ENCODE peak calls at places on chromosomes 2 and 18, in five cellular contexts. One of them, this sample, is unnamed.

GRCh38 chr2:125858366-125858765 is 797.6 kb upstream of the GYPC start:
- DNase-seq in GM12878: no peak
- DNase-seq in SK-N-SH: no peak
- DNase-seq in K562: no peak
- DNase-seq in IMR-90: no peak
- DNase-seq in this sample: no peak

GRCh38 chr2:232537079-232537478 is 2.4 kb upstream of the CHRNG start:
- DNase-seq in K562: peak; percentile 46
- DNase-seq in GM12878: no peak
- DNase-seq in IMR-90: no peak
- DNase-seq in SK-N-SH: no peak
- DNase-seq in this sample: peak; percentile 23

GRCh38 chr2:731711-732110 is 54.5 kb upstream of the TMEM18 start:
- DNase-seq in SK-N-SH: peak; percentile 47
- DNase-seq in GM12878: no peak
- DNase-seq in K562: no peak
- DNase-seq in IMR-90: no peak
- DNase-seq in this sample: no peak

GRCh38 chr18:36828157-36828629 is 609 bp downstream of the TPGS2 start:
- DNase-seq in GM12878: no peak
- DNase-seq in IMR-90: peak; percentile 55
- DNase-seq in SK-N-SH: no peak
- DNase-seq in K562: no peak
- DNase-seq in this sample: no peak

GRCh38 chr2:230217424-230217823 is 2.4 kb downstream of the SP110 start:
- DNase-seq in IMR-90: no peak
- DNase-seq in K562: no peak
- DNase-seq in GM12878: no peak
- DNase-seq in SK-N-SH: no peak
- DNase-seq in this sample: no peak

GRCh38 chr2:204018717-204019116 is 82.2 kb downstream of the ICOS start:
- DNase-seq in K562: no peak
- DNase-seq in GM12878: no peak
- DNase-seq in IMR-90: no peak
- DNase-seq in SK-N-SH: no peak
- DNase-seq in this sample: no peak

GRCh38 chr2:28102455-28102874 is 211.9 kb downstream of the BABAM2 start:
- DNase-seq in K562: peak; percentile 19
- DNase-seq in IMR-90: peak; percentile 86
- DNase-seq in SK-N-SH: no peak
- DNase-seq in GM12878: no peak
- DNase-seq in this sample: no peak

GRCh38 chr2:10931710-10932255 is 20.0 kb downstream of the KCNF1 start:
- DNase-seq in SK-N-SH: no peak
- DNase-seq in K562: no peak
- DNase-seq in IMR-90: peak; percentile 92
- DNase-seq in GM12878: no peak
- DNase-seq in this sample: no peak

GRCh38 chr2:9484533-9484932 is 10.2 kb downstream of the IAH1 start:
- DNase-seq in SK-N-SH: no peak
- DNase-seq in GM12878: no peak
- DNase-seq in K562: no peak
- DNase-seq in IMR-90: peak; percentile 94
- DNase-seq in this sample: no peak

GRCh38 chr2:223043164-223043941 is 8.6 kb upstream of the KCNE4 start:
- DNase-seq in K562: peak; percentile 16
- DNase-seq in IMR-90: no peak
- DNase-seq in SK-N-SH: no peak
- DNase-seq in GM12878: no peak
- DNase-seq in this sample: no peak

GRCh38 chr2:136319227-136319626 is 201.3 kb upstream of the CXCR4 start:
- DNase-seq in K562: no peak
- DNase-seq in IMR-90: no peak
- DNase-seq in GM12878: no peak
- DNase-seq in SK-N-SH: no peak
- DNase-seq in this sample: no peak

GRCh38 chr2:174025271-174026121 is 60.3 kb upstream of the SP3 start:
- DNase-seq in K562: no peak
- DNase-seq in GM12878: no peak
- DNase-seq in SK-N-SH: peak; percentile 76
- DNase-seq in IMR-90: peak; percentile 89
- DNase-seq in this sample: no peak

GRCh38 chr2:197435598-197436435 is 989 bp upstream of the SF3B1 start:
- DNase-seq in K562: peak; percentile 17
- DNase-seq in IMR-90: no peak
- DNase-seq in GM12878: no peak
- DNase-seq in SK-N-SH: no peak
- DNase-seq in this sample: no peak

GRCh38 chr2:119190321-119190720 is 31.8 kb upstream of the C1QL2 start:
- DNase-seq in SK-N-SH: no peak
- DNase-seq in IMR-90: no peak
- DNase-seq in K562: no peak
- DNase-seq in GM12878: no peak
- DNase-seq in this sample: no peak

GRCh38 chr18:40048886-40049650 is 1906.0 kb upstream of the PIK3C3 start:
- DNase-seq in IMR-90: no peak
- DNase-seq in GM12878: no peak
- DNase-seq in SK-N-SH: peak; percentile 55
- DNase-seq in K562: no peak
- DNase-seq in this sample: no peak

GRCh38 chr2:110116033-110116710 is 550 bp upstream of the MALL start:
- DNase-seq in GM12878: no peak
- DNase-seq in K562: peak; percentile 26
- DNase-seq in IMR-90: peak; percentile 54
- DNase-seq in SK-N-SH: peak; percentile 62
- DNase-seq in this sample: peak; percentile 73

GRCh38 chr2:183291436-183291835 is 167.2 kb downstream of the NUP35 start:
- DNase-seq in SK-N-SH: no peak
- DNase-seq in GM12878: no peak
- DNase-seq in IMR-90: no peak
- DNase-seq in K562: no peak
- DNase-seq in this sample: no peak

GRCh38 chr2:230877131-230877736 is 12.5 kb downstream of the ITM2C start:
- DNase-seq in K562: no peak
- DNase-seq in GM12878: no peak
- DNase-seq in SK-N-SH: no peak
- DNase-seq in IMR-90: no peak
- DNase-seq in this sample: no peak

GRCh38 chr2:44100351-44100750 is 68.3 kb upstream of the PPM1B start:
- DNase-seq in GM12878: no peak
- DNase-seq in IMR-90: peak; percentile 95
- DNase-seq in SK-N-SH: no peak
- DNase-seq in K562: no peak
- DNase-seq in this sample: peak; percentile 60

GRCh38 chr2:29850794-29851193 is 70.6 kb downstream of the ALK start:
- DNase-seq in SK-N-SH: no peak
- DNase-seq in K562: no peak
- DNase-seq in IMR-90: no peak
- DNase-seq in GM12878: no peak
- DNase-seq in this sample: no peak

GRCh38 chr18:58512161-58512581 is 116.7 kb downstream of the ALPK2 start:
- DNase-seq in SK-N-SH: no peak
- DNase-seq in K562: no peak
- DNase-seq in IMR-90: no peak
- DNase-seq in GM12878: no peak
- DNase-seq in this sample: no peak

GRCh38 chr18:7567487-7568425 is 640 bp downstream of the PTPRM start:
- DNase-seq in GM12878: no peak
- DNase-seq in IMR-90: peak; percentile 64
- DNase-seq in K562: no peak
- DNase-seq in SK-N-SH: peak; percentile 81
- DNase-seq in this sample: peak; percentile 51

GRCh38 chr18:7566587-7567486 is at the start of gene PTPRM:
- DNase-seq in SK-N-SH: peak; percentile 92
- DNase-seq in IMR-90: peak; percentile 78
- DNase-seq in GM12878: no peak
- DNase-seq in K562: peak; percentile 88
- DNase-seq in this sample: peak; percentile 52

GRCh38 chr18:7566244-7566586 is 901 bp upstream of the PTPRM start:
- DNase-seq in K562: no peak
- DNase-seq in GM12878: no peak
- DNase-seq in SK-N-SH: no peak
- DNase-seq in IMR-90: no peak
- DNase-seq in this sample: no peak

GRCh38 chr18:7568426-7568825 is 1.3 kb downstream of the PTPRM start:
- DNase-seq in SK-N-SH: peak; percentile 87
- DNase-seq in K562: no peak
- DNase-seq in GM12878: no peak
- DNase-seq in IMR-90: peak; percentile 20
- DNase-seq in this sample: no peak

DNA sequence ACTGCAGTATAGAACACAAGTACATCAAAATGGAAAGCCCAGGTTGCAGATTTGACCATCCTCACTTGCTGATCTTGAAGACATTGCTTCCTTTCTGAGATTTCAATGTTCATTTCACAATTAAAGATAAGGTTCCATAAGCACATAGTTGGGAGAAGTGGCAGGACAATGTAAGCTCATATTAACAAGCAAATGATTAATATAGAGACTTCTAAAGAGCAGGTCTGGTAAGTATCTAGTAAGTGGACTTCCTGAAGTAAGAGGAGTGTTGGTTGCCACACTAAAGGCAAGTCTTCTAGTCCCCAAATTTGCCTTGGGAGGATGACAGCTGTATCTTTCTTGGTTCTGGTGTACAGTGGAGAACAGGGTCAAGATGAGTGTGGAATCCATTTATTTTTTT is 1.4 kb upstream of the PTPRM start:
- DNase-seq in K562: no peak
- DNase-seq in GM12878: no peak
- DNase-seq in SK-N-SH: no peak
- DNase-seq in IMR-90: no peak
- DNase-seq in this sample: no peak
- TF ChIP-seq RCOR1 in K562: no peak
- TF ChIP-seq RCOR1 in GM12878: no peak
- TF ChIP-seq RCOR1 in SK-N-SH: no peak
- TF ChIP-seq RCOR1 in IMR-90: no peak
- TF ChIP-seq RCOR1 in this sample: no peak

DNA sequence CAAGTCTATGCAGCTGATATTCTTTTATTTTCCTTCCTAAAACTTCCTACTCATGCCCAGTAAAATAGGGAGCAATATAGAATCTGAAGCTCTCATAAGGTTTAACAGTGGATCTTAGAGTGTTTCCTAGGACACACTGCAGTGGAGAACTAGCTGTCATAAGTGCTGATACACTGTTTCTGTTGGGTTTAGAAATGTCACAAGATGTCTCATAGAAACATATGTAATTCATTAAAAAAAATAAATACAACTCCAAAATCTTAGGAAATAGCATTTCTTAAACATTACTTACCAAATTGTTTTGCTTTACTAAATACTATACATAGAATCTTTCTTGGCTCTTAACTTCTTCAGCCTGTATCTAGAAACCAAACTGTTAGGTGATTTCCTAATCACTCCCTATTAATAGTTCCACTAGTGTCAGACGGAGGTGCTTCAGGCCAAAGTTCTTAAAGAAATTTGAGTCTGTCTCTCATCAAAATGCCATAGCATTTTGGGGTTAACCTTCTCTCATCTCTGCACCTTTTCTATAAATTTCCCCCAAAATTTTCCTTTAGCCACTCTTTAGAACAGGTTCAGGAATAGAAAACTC is 93.7 kb downstream of the CERKL start:
- DNase-seq in SK-N-SH: no peak
- DNase-seq in IMR-90: no peak
- DNase-seq in K562: no peak
- DNase-seq in GM12878: no peak
- DNase-seq in this sample: no peak
- TF ChIP-seq RCOR1 in SK-N-SH: no peak
- TF ChIP-seq RCOR1 in IMR-90: no peak
- TF ChIP-seq RCOR1 in K562: no peak
- TF ChIP-seq RCOR1 in GM12878: no peak
- TF ChIP-seq RCOR1 in this sample: no peak

GRCh38 chr2:152827944-152828343 is 109.5 kb downstream of the ARL6IP6 start:
- DNase-seq in GM12878: no peak
- DNase-seq in SK-N-SH: no peak
- DNase-seq in IMR-90: no peak
- DNase-seq in K562: no peak
- DNase-seq in this sample: no peak

GRCh38 chr2:152822669-152823068 is 104.2 kb downstream of the ARL6IP6 start:
- DNase-seq in SK-N-SH: no peak
- DNase-seq in K562: no peak
- DNase-seq in GM12878: no peak
- DNase-seq in IMR-90: no peak
- DNase-seq in this sample: no peak

GRCh38 chr2:152823901-152824300 is 105.5 kb downstream of the ARL6IP6 start:
- DNase-seq in SK-N-SH: no peak
- DNase-seq in K562: no peak
- DNase-seq in IMR-90: no peak
- DNase-seq in GM12878: no peak
- DNase-seq in this sample: no peak

GRCh38 chr2:152826880-152827279 is 108.5 kb downstream of the ARL6IP6 start:
- DNase-seq in K562: no peak
- DNase-seq in SK-N-SH: no peak
- DNase-seq in IMR-90: peak; percentile 23
- DNase-seq in GM12878: no peak
- DNase-seq in this sample: peak; percentile 22

GRCh38 chr2:152825834-152826233 is 107.4 kb downstream of the ARL6IP6 start:
- DNase-seq in IMR-90: peak; percentile 24
- DNase-seq in SK-N-SH: no peak
- DNase-seq in K562: no peak
- DNase-seq in GM12878: no peak
- DNase-seq in this sample: no peak
- TF ChIP-seq RCOR1 in IMR-90: no peak
- TF ChIP-seq RCOR1 in SK-N-SH: no peak
- TF ChIP-seq RCOR1 in K562: no peak
- TF ChIP-seq RCOR1 in GM12878: no peak
- TF ChIP-seq RCOR1 in this sample: no peak

DNA sequence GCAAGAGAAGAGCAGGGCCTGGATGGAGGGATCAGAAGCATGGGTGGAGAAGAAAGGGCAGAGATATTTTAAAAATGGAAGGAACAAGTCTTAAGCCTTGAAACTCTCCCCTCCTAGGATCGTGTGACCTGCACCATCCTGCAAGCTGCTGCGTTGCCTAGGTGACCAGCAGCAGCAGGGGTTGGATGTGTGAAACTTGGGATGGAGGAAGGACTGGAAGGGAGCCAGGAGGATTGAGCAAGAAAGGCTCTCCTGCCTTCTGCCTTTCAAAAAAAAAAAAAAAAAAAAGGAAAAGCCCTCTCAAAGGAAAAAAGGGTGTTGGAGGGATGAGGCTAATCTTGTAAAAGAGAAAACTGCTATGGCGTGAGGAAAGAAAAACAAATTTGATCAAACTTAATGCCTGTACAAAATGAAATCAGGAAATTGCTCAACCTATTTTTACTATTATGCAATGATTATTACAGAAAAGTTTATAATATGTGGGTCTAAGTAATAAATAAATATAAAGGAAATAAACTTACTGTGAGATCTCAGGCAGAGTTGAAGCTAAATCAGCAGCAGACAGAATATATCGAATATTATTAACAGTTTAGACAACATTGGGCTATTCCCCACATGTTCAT is 493.7 kb upstream of the NRP2 start:
- DNase-seq in IMR-90: peak; percentile 82
- DNase-seq in K562: no peak
- DNase-seq in GM12878: no peak
- DNase-seq in SK-N-SH: no peak
- DNase-seq in this sample: no peak
- TF ChIP-seq RCOR1 in IMR-90: no peak
- TF ChIP-seq RCOR1 in K562: no peak
- TF ChIP-seq RCOR1 in GM12878: no peak
- TF ChIP-seq RCOR1 in SK-N-SH: no peak
- TF ChIP-seq RCOR1 in this sample: no peak